ENCODE peak calls at places on chromosomes 16 and 17, in four cellular contexts. R is PC-3, S is neural progenitor cell, E is GM23248. F is an unnamed sample. For H3K79me2, the result is how much of the 10 kb centered on the place peaks cover.

GRCh38 chr16:12798846-12799245 is 4.8 kb downstream of the CPPED1 start:
- DNase-seq in E (no peak), S (no peak), R (no peak), F (no peak)

GRCh38 chr17:4939804-4940624 is at the start of the genes RNF167 and SLC25A11:
- DNase-seq in E (peak), S (peak), R (peak), F (peak)

GRCh38 chr16:58456193-58456592 is 43.8 kb upstream of the NDRG4 start:
- DNase-seq in E (no peak), S (no peak), R (no peak), F (no peak)

GRCh38 chr16:22618842-22619241 is 108.2 kb downstream of the NPIPB5 start:
- DNase-seq in S (no peak), E (no peak), R (no peak), F (no peak)

GRCh38 chr17:14950216-14950615 is 314.9 kb downstream of the PMP22 start:
- DNase-seq in E (peak), S (no peak), R (no peak), F (no peak)

GRCh38 chr17:27609606-27610303 is 21.2 kb upstream of the LGALS9 start:
- DNase-seq in E (peak), R (peak), S (peak), F (peak)

GRCh38 chr17:73744411-73744810 is 100.2 kb upstream of the SDK2 start:
- DNase-seq in E (no peak), S (no peak), R (no peak), F (no peak)

GRCh38 chr17:40605301-40605700 is 40.0 kb upstream of the CCR7 start:
- DNase-seq in E (no peak), S (no peak), R (no peak), F (no peak)

GRCh38 chr17:66720027-66720426 is 114.9 kb upstream of the CACNG5 start:
- DNase-seq in S (no peak), R (no peak), E (no peak), F (no peak)

GRCh38 chr17:56637254-56637653 is 43.8 kb downstream of the NOG start:
- DNase-seq in R (no peak), S (no peak), E (no peak), F (no peak)

GRCh38 chr16:84378567-84378966 is 10.2 kb downstream of the ATP2C2 start:
- DNase-seq in E (no peak), R (no peak), S (no peak), F (no peak)

GRCh38 chr17:39939588-39940419 is 12.3 kb downstream of the LRRC3C start:
- DNase-seq in R (peak), E (peak), S (peak), F (peak)

GRCh38 chr17:3804503-3804931 is 3.5 kb upstream of the ITGAE start:
- DNase-seq in E (no peak), S (no peak), R (no peak), F (no peak)

GRCh38 chr17:80942360-80943345 is 49.0 kb upstream of the CHMP6 start:
- DNase-seq in S (no peak), E (peak), R (no peak), F (no peak)

GRCh38 chr17:29079887-29080286 is 36.9 kb downstream of the PIPOX start:
- DNase-seq in R (no peak), S (no peak), E (no peak), F (peak)

GRCh38 chr17:32103476-32104113 is 38.7 kb upstream of the RHOT1 start:
- DNase-seq in S (peak), R (no peak), E (no peak), F (no peak)

GRCh38 chr16:55487048-55487803 is 8.2 kb downstream of the MMP2 start:
- DNase-seq in R (no peak), S (no peak), E (peak), F (no peak)

GRCh38 chr16:55478827-55479559 is at the start of gene MMP2:
- DNase-seq in R (no peak), S (peak), E (peak), F (peak)

GRCh38 chr16:55480228-55480655 is 1.2 kb downstream of the MMP2 start:
- DNase-seq in R (peak), S (peak), E (peak), F (peak)

GRCh38 chr16:55479560-55480197 is 681 bp downstream of the MMP2 start:
- DNase-seq in S (no peak), R (no peak), E (peak), F (peak)

GRCh38 chr16:55482056-55482455 is 3.1 kb downstream of the MMP2 start:
- DNase-seq in R (peak), E (peak), S (no peak), F (no peak)
- H3K79me2 ChIP-seq in R (under half), E (half or more), S (under half), F (under half)

GRCh38 chr17:49952912-49953497 is 16.0 kb upstream of the DLX4 start:
- DNase-seq in S (no peak), E (no peak), R (peak), F (no peak)
- H3K79me2 ChIP-seq in S (under half), E (under half), R (under half), F (under half)

GRCh38 chr17:35842239-35842638 is 26.5 kb downstream of the HEATR9 start:
- DNase-seq in S (no peak), E (no peak), R (no peak), F (no peak)

GRCh38 chr17:35846055-35846809 is 22.5 kb downstream of the HEATR9 start:
- DNase-seq in E (peak), S (no peak), R (no peak), F (no peak)

GRCh38 chr17:35841505-35841904 is 27.2 kb downstream of the HEATR9 start:
- DNase-seq in S (no peak), R (no peak), E (peak), F (no peak)

GRCh38 chr17:35844547-35844946 is 24.1 kb downstream of the HEATR9 start:
- DNase-seq in R (no peak), E (no peak), S (no peak), F (no peak)

DNA sequence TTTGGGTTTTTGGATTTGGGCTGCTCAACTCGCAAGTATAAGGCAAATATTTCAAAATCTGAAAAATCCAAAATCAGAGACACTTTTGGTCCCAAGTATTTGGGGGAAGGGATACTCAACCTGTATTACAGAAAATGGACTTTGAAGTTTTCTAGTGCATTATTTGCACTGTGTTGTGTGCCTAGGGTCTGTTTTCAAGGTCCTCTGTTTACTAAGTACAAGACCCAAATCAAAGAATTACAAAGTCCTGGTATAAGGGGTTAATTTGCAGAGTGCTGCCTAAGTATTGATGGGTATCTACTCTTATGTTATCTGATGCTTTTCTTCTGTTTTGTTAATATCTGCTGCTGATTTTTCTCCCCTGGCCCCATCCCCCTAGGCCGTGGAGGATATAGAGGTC is 25.0 kb downstream of the HEATR9 start:
- DNase-seq in S (no peak), E (no peak), R (no peak), F (no peak)
- H3K79me2 ChIP-seq in S (under half), E (under half), R (under half), F (under half)

GRCh38 chr17:33115351-33115750 is 123.7 kb downstream of the SPACA3 start:
- DNase-seq in R (no peak), E (no peak), S (no peak), F (no peak)
- H3K79me2 ChIP-seq in R (under half), E (under half), S (under half), F (under half)

GRCh38 chr17:2449486-2449885 is 48.6 kb upstream of the MNT start:
- DNase-seq in E (peak), S (no peak), R (no peak), F (no peak)
- H3K79me2 ChIP-seq in E (under half), S (under half), R (under half), F (under half)

DNA sequence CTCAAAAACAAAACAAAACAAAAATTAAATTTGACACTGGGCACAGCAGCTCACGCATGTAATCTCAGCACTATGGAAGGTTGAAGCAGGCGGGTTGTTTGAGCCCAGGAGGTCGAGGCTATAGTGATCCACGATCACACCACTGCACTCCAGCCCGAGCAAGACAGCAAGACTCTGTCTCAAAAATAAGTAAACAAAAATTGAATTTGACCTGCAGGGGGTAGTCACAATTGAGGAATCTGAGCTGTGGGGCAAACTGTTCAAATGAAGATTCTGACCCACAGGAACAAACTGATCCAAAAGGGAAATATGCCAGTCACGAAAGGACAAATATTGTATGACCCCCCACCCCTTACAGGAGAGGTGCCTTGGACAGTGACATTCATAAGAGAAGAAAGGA is 29.8 kb downstream of the ANKRD11 start:
- DNase-seq in R (no peak), E (no peak), S (no peak), F (no peak)
- H3K79me2 ChIP-seq in R (half or more), E (half or more), S (half or more), F (half or more)

GRCh38 chr17:61451538-61452300 is 503 bp upstream of the TBX4 start:
- DNase-seq in E (peak), S (peak), R (no peak), F (peak)

GRCh38 chr17:61453563-61453962 is 1.3 kb downstream of the TBX4 start:
- DNase-seq in S (no peak), R (peak), E (no peak), F (no peak)

GRCh38 chr17:61450641-61451537 is 1.3 kb upstream of the TBX4 start:
- DNase-seq in E (no peak), R (no peak), S (peak), F (peak)

GRCh38 chr17:61454095-61454931 is 2.1 kb downstream of the TBX4 start:
- DNase-seq in R (no peak), E (peak), S (peak), F (peak)

DNA sequence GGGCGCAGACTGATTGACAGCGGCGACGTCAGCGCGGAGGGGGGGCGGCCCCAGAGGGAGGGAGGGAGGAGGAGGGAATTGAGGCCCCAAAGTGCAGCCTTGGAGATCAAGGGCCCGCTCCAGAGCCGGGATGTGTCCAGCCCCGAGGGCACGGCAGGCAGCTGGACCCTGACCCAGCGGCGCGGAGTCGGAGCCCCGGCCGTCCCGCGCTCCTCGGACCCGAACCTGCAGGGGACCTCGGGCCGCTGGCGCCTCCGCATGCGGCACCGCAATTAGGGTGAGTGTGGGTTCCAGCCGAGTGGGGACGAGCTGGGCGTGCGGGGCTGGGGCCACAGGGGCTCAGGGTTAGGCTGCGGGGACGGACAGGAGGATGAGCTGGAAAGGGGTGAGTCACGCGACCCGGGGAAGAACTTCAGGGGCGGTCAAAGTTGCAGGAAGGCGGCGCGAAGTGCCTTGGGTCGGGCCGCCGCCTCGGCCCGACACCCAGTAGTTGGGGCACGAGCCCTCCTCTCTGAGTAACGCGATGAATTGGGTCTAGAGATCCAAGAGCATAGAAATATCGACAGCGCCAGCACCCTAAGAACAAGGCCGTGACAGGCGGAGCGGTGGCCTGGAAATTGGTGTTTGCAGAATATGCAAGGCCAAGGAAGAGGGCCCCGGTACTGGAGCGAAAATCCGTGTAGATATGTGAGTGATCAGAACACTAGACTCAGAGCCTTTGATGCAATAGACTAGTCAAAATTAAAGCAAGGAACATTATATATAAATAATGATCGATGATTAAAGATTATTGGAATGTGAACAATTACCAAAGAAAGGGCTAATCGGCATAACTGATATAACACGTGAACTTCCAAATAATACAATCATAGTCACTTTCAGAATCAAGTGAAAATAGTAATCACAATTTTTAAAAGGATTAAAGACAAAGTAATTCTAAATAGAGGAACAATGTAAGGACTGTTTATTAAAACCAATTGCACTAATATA is at the start of gene TBX4:
- DNase-seq in R (no peak), S (peak), E (no peak), F (peak)
- H3K79me2 ChIP-seq in R (under half), S (under half), E (under half), F (under half)

GRCh38 chr17:63032141-63032540 is 66.1 kb downstream of the TANC2 start:
- DNase-seq in S (no peak), E (no peak), R (no peak), F (no peak)
- H3K79me2 ChIP-seq in S (under half), E (half or more), R (under half), F (under half)

DNA sequence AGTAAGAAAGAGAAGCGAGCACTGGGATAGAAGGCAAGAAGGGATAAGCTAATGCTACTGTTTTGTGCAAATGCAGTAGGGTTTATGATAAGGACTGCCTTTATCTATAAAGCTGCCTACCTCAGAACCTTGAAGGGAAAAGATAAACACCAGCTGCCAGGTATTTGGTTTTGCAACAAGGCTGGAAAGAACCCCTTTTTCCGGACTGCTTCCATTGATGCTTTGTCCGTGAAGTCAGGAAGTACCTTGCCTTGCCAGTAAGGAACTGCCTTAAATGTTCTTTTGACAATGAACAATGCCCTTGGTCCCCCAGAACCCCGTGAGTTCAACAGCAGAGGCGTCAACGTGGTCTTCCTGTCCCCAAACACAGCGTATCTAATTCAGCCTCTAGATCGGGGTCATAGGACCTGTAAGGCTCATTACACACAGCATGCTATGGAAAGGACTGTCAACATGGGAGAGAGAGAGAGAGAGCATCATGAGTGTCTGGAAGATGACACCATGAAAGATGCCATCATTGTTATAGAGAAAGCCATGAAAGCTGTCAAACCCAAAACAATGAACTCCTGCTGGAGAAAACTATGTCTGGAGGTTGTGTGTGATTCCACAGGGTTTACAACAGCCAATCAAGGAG is 113.4 kb downstream of the ANKRD11 start:
- DNase-seq in S (no peak), R (no peak), E (no peak), F (no peak)
- H3K79me2 ChIP-seq in S (half or more), R (half or more), E (half or more), F (half or more)